ENCODE peak calls at places on chromosomes 3 and 15, in eight cellular contexts. C, Q, H, D, V, B, P and G are unnamed samples.

GRCh38 chr15:78448441-78449219 is 10.6 kb downstream of the IREB2 start:
- DNase-seq in C (no peak), Q (no peak), H (no peak), D (no peak), V (no peak), B (no peak), P (no peak), G (no peak)

GRCh38 chr3:146577662-146578061 is 27.5 kb downstream of the PLSCR5 start:
- DNase-seq in C (peak), Q (no peak), H (no peak), D (no peak), V (no peak), B (peak), P (no peak), G (no peak)

GRCh38 chr3:195064300-195064931 is 206.5 kb downstream of the XXYLT1 start:
- DNase-seq in C (no peak), Q (no peak), H (no peak), D (no peak), V (no peak), B (no peak), P (peak), G (no peak)

GRCh38 chr15:71747128-71748083 is 62.9 kb upstream of the NR2E3 start:
- DNase-seq in C (peak), Q (no peak), H (no peak), D (no peak), V (no peak), B (no peak), P (no peak), G (no peak)

GRCh38 chr3:172313671-172314070 is 134.6 kb downstream of the GHSR start:
- DNase-seq in C (no peak), Q (no peak), H (no peak), D (no peak), V (no peak), B (no peak), P (no peak), G (no peak)

GRCh38 chr3:99625643-99626414 is 12.6 kb upstream of the COL8A1 start:
- DNase-seq in C (no peak), Q (no peak), H (no peak), D (no peak), V (no peak), B (no peak), P (no peak), G (no peak)

GRCh38 chr3:185764168-185764988 is 60.5 kb downstream of the IGF2BP2 start:
- DNase-seq in C (no peak), Q (no peak), H (no peak), D (no peak), V (no peak), B (no peak), P (no peak), G (no peak)

GRCh38 chr3:141578197-141578596 is 91.4 kb downstream of the RASA2 start:
- DNase-seq in C (no peak), Q (no peak), H (no peak), D (no peak), V (no peak), B (no peak), P (no peak), G (no peak)

GRCh38 chr3:46065294-46065705 is 38.0 kb upstream of the XCR1 start:
- DNase-seq in C (peak), Q (no peak), H (no peak), D (no peak), V (peak), B (peak), P (no peak), G (no peak)

GRCh38 chr15:91896656-91897055 is 43.1 kb downstream of the SLCO3A1 start:
- DNase-seq in C (no peak), Q (no peak), H (no peak), D (no peak), V (no peak), B (no peak), P (no peak), G (no peak)

GRCh38 chr3:78900426-78900825 is 867.4 kb downstream of the ROBO1 start:
- DNase-seq in C (no peak), Q (no peak), H (no peak), D (no peak), V (no peak), B (no peak), P (no peak), G (no peak)

GRCh38 chr3:72258366-72258765 is 473.4 kb upstream of the PROK2 start:
- DNase-seq in C (no peak), Q (no peak), H (no peak), D (no peak), V (no peak), B (no peak), P (no peak), G (no peak)

GRCh38 chr3:177199206-177199765 is 2.0 kb upstream of the TBL1XR1 start:
- DNase-seq in C (no peak), Q (no peak), H (no peak), D (no peak), V (no peak), B (no peak), P (no peak), G (no peak)

GRCh38 chr15:89613031-89613430 is 37.8 kb downstream of the TICRR start:
- DNase-seq in C (no peak), Q (no peak), H (no peak), D (no peak), V (no peak), B (no peak), P (no peak), G (no peak)

GRCh38 chr15:89400121-89400996 is 65.7 kb upstream of the POLG start:
- DNase-seq in C (no peak), Q (no peak), H (no peak), D (no peak), V (no peak), B (no peak), P (peak), G (no peak)

GRCh38 chr3:119628816-119629445 is 31.2 kb downstream of the PLA1A start:
- DNase-seq in C (no peak), Q (no peak), H (no peak), D (no peak), V (no peak), B (no peak), P (no peak), G (no peak)

GRCh38 chr3:57154470-57154869 is 10.7 kb downstream of the IL17RD start:
- DNase-seq in C (no peak), Q (no peak), H (no peak), D (no peak), V (no peak), B (no peak), P (no peak), G (no peak)

GRCh38 chr15:92112180-92112579 is 258.7 kb downstream of the SLCO3A1 start:
- DNase-seq in C (no peak), Q (no peak), H (no peak), D (no peak), V (no peak), B (no peak), P (no peak), G (peak)

GRCh38 chr3:64399205-64399800 is 174.0 kb upstream of the PRICKLE2 start:
- DNase-seq in C (peak), Q (no peak), H (peak), D (no peak), V (no peak), B (no peak), P (no peak), G (no peak)

GRCh38 chr3:179037361-179037760 is 34.2 kb downstream of the ZMAT3 start:
- DNase-seq in C (no peak), Q (peak), H (no peak), D (no peak), V (no peak), B (peak), P (peak), G (peak)

GRCh38 chr3:24662449-24663345 is 168.0 kb upstream of the THRB start:
- DNase-seq in C (no peak), Q (no peak), H (no peak), D (no peak), V (peak), B (no peak), P (no peak), G (no peak)

GRCh38 chr3:54962200-54962599 is 34.3 kb upstream of the LRTM1 start:
- DNase-seq in C (no peak), Q (no peak), H (no peak), D (no peak), V (no peak), B (no peak), P (no peak), G (no peak)

GRCh38 chr3:54960736-54961135 is 32.9 kb upstream of the LRTM1 start:
- DNase-seq in C (no peak), Q (no peak), H (no peak), D (no peak), V (no peak), B (no peak), P (no peak), G (no peak)

GRCh38 chr3:54957711-54958110 is 29.9 kb upstream of the LRTM1 start:
- DNase-seq in C (no peak), Q (no peak), H (no peak), D (no peak), V (no peak), B (no peak), P (no peak), G (no peak)

GRCh38 chr3:54963621-54964020 is 35.8 kb upstream of the LRTM1 start:
- DNase-seq in C (no peak), Q (no peak), H (no peak), D (no peak), V (no peak), B (no peak), P (no peak), G (no peak)

GRCh38 chr3:54960066-54960465 is 32.2 kb upstream of the LRTM1 start:
- DNase-seq in C (no peak), Q (no peak), H (no peak), D (no peak), V (no peak), B (no peak), P (no peak), G (no peak)
- TF ChIP-seq POLR2AphosphoS5 in C (no peak), Q (no peak), H (no peak), D (no peak), V (no peak), B (no peak), P (no peak), G (no peak)

GRCh38 chr3:130850044-130850797 is 43.7 kb upstream of the ATP2C1 start:
- DNase-seq in C (no peak), Q (no peak), H (no peak), D (no peak), V (no peak), B (no peak), P (no peak), G (no peak)
- TF ChIP-seq POLR2A in C (no peak), Q (no peak), H (peak), D (no peak), V (no peak), B (no peak), P (no peak), G (no peak)

GRCh38 chr15:25345943-25346342 is 92.9 kb downstream of the UBE3A start:
- DNase-seq in C (no peak), Q (no peak), H (no peak), D (no peak), V (no peak), B (no peak), P (no peak), G (peak)
- TF ChIP-seq POLR2AphosphoS5 in C (no peak), Q (no peak), H (no peak), D (no peak), V (no peak), B (no peak), P (no peak), G (no peak)

GRCh38 chr3:128649264-128649663 is 1.4 kb downstream of the RPN1 start:
- DNase-seq in C (no peak), Q (no peak), H (no peak), D (no peak), V (no peak), B (no peak), P (no peak), G (peak)

GRCh38 chr3:128647307-128647706 is 3.3 kb downstream of the RPN1 start:
- DNase-seq in C (no peak), Q (no peak), H (no peak), D (no peak), V (no peak), B (no peak), P (no peak), G (no peak)

GRCh38 chr3:128648402-128648801 is 2.2 kb downstream of the RPN1 start:
- DNase-seq in C (no peak), Q (no peak), H (no peak), D (no peak), V (no peak), B (no peak), P (no peak), G (no peak)

DNA sequence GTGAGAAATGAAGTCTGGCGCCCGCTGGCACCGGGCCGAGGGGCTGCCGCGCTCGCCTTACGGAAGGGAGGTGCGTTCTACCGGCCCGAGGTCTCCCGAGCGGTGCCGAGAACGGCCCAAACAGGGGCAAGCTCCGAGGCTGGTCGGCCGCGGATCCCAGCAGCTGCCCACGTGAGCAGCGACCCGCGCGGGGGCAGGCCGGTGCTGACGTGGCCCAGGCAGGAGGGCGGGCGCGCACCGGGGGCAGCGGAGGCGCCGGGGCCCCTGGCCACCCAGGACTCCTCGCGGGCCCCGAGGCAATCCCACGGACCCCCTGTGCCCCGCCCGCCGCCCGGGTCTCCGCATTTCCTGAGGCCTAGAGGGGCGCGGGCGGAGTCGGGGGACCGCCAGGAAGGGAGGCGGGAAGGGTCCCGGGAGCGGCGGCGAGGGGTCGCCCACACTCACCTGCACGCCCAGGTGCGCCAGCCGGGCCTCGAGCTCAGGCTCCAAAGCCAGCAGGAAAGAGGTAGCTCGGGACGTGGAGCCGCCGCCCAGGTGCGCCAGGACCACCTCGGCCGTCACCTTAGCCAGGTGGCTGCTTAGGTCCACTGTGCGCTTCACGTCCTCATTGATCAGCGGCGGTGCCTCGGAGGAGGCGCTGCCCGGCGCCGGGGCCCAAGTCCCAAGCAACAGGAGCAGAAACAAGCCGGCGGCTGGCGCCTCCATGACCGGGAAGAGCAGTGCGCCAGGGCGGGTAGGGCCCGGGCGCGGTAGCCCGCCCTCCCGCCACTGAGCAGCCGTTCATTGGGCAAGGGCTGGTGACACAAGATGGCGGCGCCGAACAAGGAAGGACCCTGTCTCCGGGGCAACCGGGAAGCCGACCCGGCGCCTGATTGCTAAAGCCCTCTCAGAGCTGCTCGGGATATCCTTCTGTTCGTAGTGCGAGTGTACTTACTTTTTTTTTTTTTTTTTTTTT is at the start of gene RPN1:
- DNase-seq in C (peak), Q (peak), H (peak), D (no peak), V (peak), B (peak), P (peak), G (peak)
- TF ChIP-seq POLR2A in C (peak), Q (peak), H (peak), D (peak), V (peak), B (peak), P (peak), G (peak)

DNA sequence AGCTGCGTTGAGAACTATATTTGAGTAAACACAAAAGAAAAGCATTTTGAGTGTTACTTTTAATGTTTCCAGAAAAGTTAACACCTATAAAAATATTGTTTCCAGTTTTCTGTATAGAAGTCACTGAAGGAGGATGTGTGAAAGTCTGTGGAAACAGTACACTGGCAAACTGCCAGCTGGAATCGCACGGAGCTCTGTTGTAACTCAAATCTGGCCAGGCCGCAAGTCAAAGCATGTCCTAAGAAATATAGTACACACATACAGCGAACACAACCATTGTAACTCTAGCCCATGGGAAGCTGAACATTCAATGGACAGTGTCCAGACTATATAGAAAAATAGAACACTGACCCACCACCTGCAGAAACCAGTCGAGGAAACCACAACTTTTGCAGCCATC is 657.2 kb downstream of the FHIT start:
- DNase-seq in C (no peak), Q (peak), H (no peak), D (no peak), V (peak), B (peak), P (no peak), G (peak)
- TF ChIP-seq POLR2AphosphoS5 in C (no peak), Q (no peak), H (no peak), D (no peak), V (no peak), B (no peak), P (no peak), G (peak)